ENCODE peak calls at places on chromosomes 2 and 18, in eight cellular contexts. Z, J, Y, P, E, G, I and U are unnamed samples.

GRCh38 chr2:159807183-159808037 is 9.4 kb upstream of the CD302 start:
- DNase-seq in Z (peak), J (peak), Y (no peak), P (peak), E (no peak), G (no peak), I (peak), U (no peak)

GRCh38 chr2:54194761-54195750 is 61.0 kb downstream of the TSPYL6 start:
- DNase-seq in Z (no peak), J (no peak), Y (no peak), P (no peak), E (no peak), G (no peak), I (no peak), U (no peak)

GRCh38 chr2:237618449-237618848 is 8.9 kb upstream of the LRRFIP1 start:
- DNase-seq in Z (no peak), J (no peak), Y (no peak), P (peak), E (no peak), G (no peak), I (no peak), U (no peak)

GRCh38 chr2:29013046-29013780 is 32.1 kb downstream of the TOGARAM2 start:
- DNase-seq in Z (no peak), J (no peak), Y (no peak), P (no peak), E (no peak), G (no peak), I (no peak), U (no peak)

GRCh38 chr2:175931751-175932295 is 70.2 kb downstream of the LNPK start:
- DNase-seq in Z (no peak), J (no peak), Y (no peak), P (peak), E (no peak), G (no peak), I (no peak), U (no peak)

GRCh38 chr2:37588316-37588777 is 83.1 kb downstream of the CDC42EP3 start:
- DNase-seq in Z (no peak), J (no peak), Y (no peak), P (no peak), E (no peak), G (no peak), I (no peak), U (no peak)

GRCh38 chr2:241702155-241702404 is 241 bp downstream of the ING5 start:
- DNase-seq in Z (no peak), J (no peak), Y (peak), P (no peak), E (no peak), G (peak), I (no peak), U (no peak)

GRCh38 chr2:70656421-70657010 is 102.9 kb upstream of the TGFA start:
- DNase-seq in Z (no peak), J (no peak), Y (no peak), P (no peak), E (no peak), G (peak), I (no peak), U (no peak)

GRCh38 chr18:2984703-2985261 is 28.2 kb downstream of the LPIN2 start:
- DNase-seq in Z (peak), J (no peak), Y (no peak), P (no peak), E (no peak), G (no peak), I (no peak), U (no peak)

GRCh38 chr2:237280937-237281336 is 133.0 kb downstream of the COL6A3 start:
- DNase-seq in Z (no peak), J (no peak), Y (no peak), P (no peak), E (no peak), G (no peak), I (no peak), U (no peak)

GRCh38 chr2:64857581-64858471 is 131.4 kb upstream of the SLC1A4 start:
- DNase-seq in Z (no peak), J (peak), Y (no peak), P (peak), E (peak), G (no peak), I (no peak), U (no peak)

GRCh38 chr18:67310826-67311225 is 205.7 kb downstream of the DSEL start:
- DNase-seq in Z (no peak), J (no peak), Y (no peak), P (no peak), E (no peak), G (no peak), I (no peak), U (no peak)

GRCh38 chr2:65142515-65142914 is 12.6 kb upstream of the RAB1A start:
- DNase-seq in Z (no peak), J (no peak), Y (no peak), P (no peak), E (no peak), G (no peak), I (no peak), U (no peak)

GRCh38 chr18:50527636-50528307 is 32.1 kb upstream of the MAPK4 start:
- DNase-seq in Z (no peak), J (no peak), Y (no peak), P (no peak), E (no peak), G (no peak), I (no peak), U (no peak)

GRCh38 chr18:65753520-65753919 is 2.7 kb downstream of the CDH7 start:
- DNase-seq in Z (no peak), J (no peak), Y (no peak), P (no peak), E (no peak), G (no peak), I (peak), U (no peak)

GRCh38 chr2:20135631-20136050 is 84.2 kb upstream of the LAPTM4A start:
- DNase-seq in Z (peak), J (peak), Y (no peak), P (peak), E (peak), G (no peak), I (peak), U (no peak)

GRCh38 chr2:135590594-135591290 is 59.5 kb downstream of the R3HDM1 start:
- DNase-seq in Z (no peak), J (no peak), Y (no peak), P (no peak), E (no peak), G (no peak), I (no peak), U (peak)

GRCh38 chr2:99640568-99641215 is 150.9 kb upstream of the REV1 start:
- DNase-seq in Z (no peak), J (no peak), Y (no peak), P (no peak), E (no peak), G (no peak), I (no peak), U (no peak)

GRCh38 chr2:3405876-3406275 is 26.4 kb downstream of the TRAPPC12 start:
- DNase-seq in Z (no peak), J (no peak), Y (no peak), P (no peak), E (no peak), G (no peak), I (no peak), U (no peak)

GRCh38 chr2:160140471-160140870 is 59.6 kb downstream of the ITGB6 start:
- DNase-seq in Z (no peak), J (no peak), Y (no peak), P (no peak), E (no peak), G (no peak), I (no peak), U (no peak)

GRCh38 chr2:149329068-149329467 is 1.3 kb upstream of the LYPD6 start:
- DNase-seq in Z (no peak), J (no peak), Y (no peak), P (peak), E (no peak), G (no peak), I (no peak), U (no peak)

GRCh38 chr2:223929575-223930001 is 15.5 kb downstream of the WDFY1 start:
- DNase-seq in Z (peak), J (no peak), Y (no peak), P (no peak), E (no peak), G (no peak), I (no peak), U (peak)

GRCh38 chr2:13005761-13006336 is 289.1 kb downstream of the TRIB2 start:
- DNase-seq in Z (no peak), J (peak), Y (no peak), P (no peak), E (no peak), G (no peak), I (no peak), U (no peak)

GRCh38 chr2:42756956-42757513 is 6.9 kb downstream of the OXER1 start:
- DNase-seq in Z (no peak), J (no peak), Y (no peak), P (no peak), E (no peak), G (no peak), I (no peak), U (no peak)

GRCh38 chr18:31721596-31721995 is 37.2 kb upstream of the B4GALT6 start:
- DNase-seq in Z (no peak), J (no peak), Y (no peak), P (no peak), E (no peak), G (no peak), I (no peak), U (no peak)

GRCh38 chr2:41867553-41867952 is 180.3 kb upstream of the PKDCC start:
- DNase-seq in Z (no peak), J (no peak), Y (no peak), P (no peak), E (no peak), G (no peak), I (no peak), U (no peak)

GRCh38 chr2:207477896-207478295 is 51.9 kb upstream of the CREB1 start:
- DNase-seq in Z (no peak), J (no peak), Y (no peak), P (no peak), E (no peak), G (no peak), I (no peak), U (no peak)

GRCh38 chr2:101717041-101717817 is 19.7 kb downstream of the MAP4K4 start:
- DNase-seq in Z (peak), J (no peak), Y (peak), P (no peak), E (no peak), G (no peak), I (no peak), U (peak)

GRCh38 chr2:198314559-198315153 is 510.3 kb downstream of the PLCL1 start:
- DNase-seq in Z (peak), J (no peak), Y (no peak), P (peak), E (no peak), G (no peak), I (peak), U (no peak)

GRCh38 chr18:8998481-8999217 is 103.8 kb upstream of the NDUFV2 start:
- DNase-seq in Z (no peak), J (no peak), Y (no peak), P (peak), E (no peak), G (no peak), I (no peak), U (no peak)

GRCh38 chr2:172177581-172177980 is 74.9 kb upstream of the DLX2 start:
- DNase-seq in Z (no peak), J (no peak), Y (no peak), P (no peak), E (no peak), G (no peak), I (no peak), U (no peak)

GRCh38 chr18:22314406-22314805 is 103.3 kb downstream of the CTAGE1 start:
- DNase-seq in Z (no peak), J (peak), Y (no peak), P (peak), E (no peak), G (no peak), I (no peak), U (no peak)

GRCh38 chr2:86750240-86750839 is 30.2 kb downstream of the RMND5A start:
- DNase-seq in Z (peak), J (no peak), Y (no peak), P (no peak), E (no peak), G (no peak), I (no peak), U (no peak)

GRCh38 chr2:190379249-190379964 is 28.7 kb upstream of the MFSD6 start:
- DNase-seq in Z (peak), J (no peak), Y (no peak), P (no peak), E (no peak), G (no peak), I (no peak), U (no peak)